ENCODE peak calls at places on chromosomes 7 and 10, in eight cellular contexts. One of them, this sample, is unnamed.

GRCh38 chr10:11654659-11655058 is 43.2 kb upstream of the USP6NL start:
- DNase-seq in suprapubic skin: no peak
- DNase-seq in prostate gland: no peak
- DNase-seq in PC-9: no peak
- DNase-seq in SK-N-SH: no peak
- DNase-seq in psoas muscle: no peak
- DNase-seq in uterus: no peak
- DNase-seq in CD8-positive, alpha-beta T cell: no peak
- DNase-seq in this sample: no peak

GRCh38 chr7:70131807-70132565 is 533.7 kb downstream of the AUTS2 start:
- DNase-seq in PC-9: no peak
- DNase-seq in uterus: no peak
- DNase-seq in prostate gland: no peak
- DNase-seq in CD8-positive, alpha-beta T cell: no peak
- DNase-seq in psoas muscle: no peak
- DNase-seq in SK-N-SH: no peak
- DNase-seq in suprapubic skin: no peak
- DNase-seq in this sample: no peak

GRCh38 chr7:144656960-144657359 is 178.9 kb downstream of the TPK1 start:
- DNase-seq in prostate gland: no peak
- DNase-seq in suprapubic skin: no peak
- DNase-seq in CD8-positive, alpha-beta T cell: no peak
- DNase-seq in SK-N-SH: no peak
- DNase-seq in psoas muscle: no peak
- DNase-seq in uterus: no peak
- DNase-seq in PC-9: no peak
- DNase-seq in this sample: no peak

GRCh38 chr7:109763611-109764010 is 1193.9 kb downstream of the DNAJB9 start:
- DNase-seq in prostate gland: no peak
- DNase-seq in SK-N-SH: no peak
- DNase-seq in suprapubic skin: no peak
- DNase-seq in PC-9: no peak
- DNase-seq in uterus: no peak
- DNase-seq in psoas muscle: no peak
- DNase-seq in CD8-positive, alpha-beta T cell: no peak
- DNase-seq in this sample: no peak

GRCh38 chr7:41030673-41031072 is 672.2 kb downstream of the INHBA start:
- DNase-seq in prostate gland: no peak
- DNase-seq in suprapubic skin: no peak
- DNase-seq in uterus: no peak
- DNase-seq in CD8-positive, alpha-beta T cell: no peak
- DNase-seq in SK-N-SH: no peak
- DNase-seq in PC-9: no peak
- DNase-seq in psoas muscle: no peak
- DNase-seq in this sample: no peak

GRCh38 chr10:95277614-95278013 is 13.2 kb downstream of the PDLIM1 start:
- DNase-seq in CD8-positive, alpha-beta T cell: no peak
- DNase-seq in SK-N-SH: no peak
- DNase-seq in uterus: no peak
- DNase-seq in psoas muscle: no peak
- DNase-seq in PC-9: no peak
- DNase-seq in suprapubic skin: no peak
- DNase-seq in prostate gland: no peak
- DNase-seq in this sample: no peak

GRCh38 chr7:66224171-66224773 is 19.1 kb downstream of the TPST1 start:
- DNase-seq in CD8-positive, alpha-beta T cell: no peak
- DNase-seq in PC-9: no peak
- DNase-seq in uterus: no peak
- DNase-seq in psoas muscle: no peak
- DNase-seq in suprapubic skin: no peak
- DNase-seq in SK-N-SH: no peak
- DNase-seq in prostate gland: no peak
- DNase-seq in this sample: no peak

GRCh38 chr10:103859161-103860141 is 4.1 kb upstream of the SH3PXD2A start:
- DNase-seq in CD8-positive, alpha-beta T cell: peak; percentile 32
- DNase-seq in psoas muscle: no peak
- DNase-seq in prostate gland: peak; percentile 67
- DNase-seq in suprapubic skin: no peak
- DNase-seq in uterus: peak; percentile 66
- DNase-seq in PC-9: no peak
- DNase-seq in SK-N-SH: peak; percentile 71
- DNase-seq in this sample: peak; percentile 73

GRCh38 chr7:64174328-64174727 is 32.7 kb upstream of the ZNF735 start:
- DNase-seq in suprapubic skin: no peak
- DNase-seq in PC-9: no peak
- DNase-seq in uterus: no peak
- DNase-seq in SK-N-SH: no peak
- DNase-seq in prostate gland: no peak
- DNase-seq in CD8-positive, alpha-beta T cell: no peak
- DNase-seq in psoas muscle: no peak
- DNase-seq in this sample: no peak

GRCh38 chr7:7433736-7434260 is 101.9 kb downstream of the COL28A1 start:
- DNase-seq in CD8-positive, alpha-beta T cell: no peak
- DNase-seq in psoas muscle: no peak
- DNase-seq in prostate gland: no peak
- DNase-seq in SK-N-SH: no peak
- DNase-seq in suprapubic skin: no peak
- DNase-seq in uterus: no peak
- DNase-seq in PC-9: no peak
- DNase-seq in this sample: no peak

GRCh38 chr7:51090411-51090810 is 226.2 kb downstream of the COBL start:
- DNase-seq in prostate gland: no peak
- DNase-seq in psoas muscle: no peak
- DNase-seq in PC-9: no peak
- DNase-seq in uterus: no peak
- DNase-seq in CD8-positive, alpha-beta T cell: no peak
- DNase-seq in SK-N-SH: no peak
- DNase-seq in suprapubic skin: no peak
- DNase-seq in this sample: no peak

GRCh38 chr10:20995123-20995978 is 98.2 kb upstream of the NEBL start:
- DNase-seq in prostate gland: no peak
- DNase-seq in suprapubic skin: no peak
- DNase-seq in CD8-positive, alpha-beta T cell: no peak
- DNase-seq in psoas muscle: no peak
- DNase-seq in PC-9: no peak
- DNase-seq in SK-N-SH: peak; percentile 57
- DNase-seq in uterus: no peak
- DNase-seq in this sample: no peak

GRCh38 chr7:106062521-106062931 is 49.6 kb downstream of the SYPL1 start:
- DNase-seq in CD8-positive, alpha-beta T cell: no peak
- DNase-seq in psoas muscle: no peak
- DNase-seq in PC-9: peak; percentile 82
- DNase-seq in SK-N-SH: no peak
- DNase-seq in prostate gland: no peak
- DNase-seq in uterus: no peak
- DNase-seq in suprapubic skin: no peak
- DNase-seq in this sample: no peak

GRCh38 chr10:74529205-74529604 is 297.2 kb upstream of the KAT6B start:
- DNase-seq in CD8-positive, alpha-beta T cell: no peak
- DNase-seq in suprapubic skin: no peak
- DNase-seq in prostate gland: no peak
- DNase-seq in uterus: no peak
- DNase-seq in psoas muscle: no peak
- DNase-seq in SK-N-SH: no peak
- DNase-seq in PC-9: no peak
- DNase-seq in this sample: no peak

GRCh38 chr7:2663121-2663886 is 24.7 kb upstream of the AMZ1 start:
- DNase-seq in psoas muscle: no peak
- DNase-seq in suprapubic skin: no peak
- DNase-seq in uterus: no peak
- DNase-seq in PC-9: no peak
- DNase-seq in prostate gland: no peak
- DNase-seq in SK-N-SH: peak; percentile 63
- DNase-seq in CD8-positive, alpha-beta T cell: no peak
- DNase-seq in this sample: no peak

GRCh38 chr7:142463401-142463850 is 205.6 kb upstream of the PRSS58 start:
- DNase-seq in CD8-positive, alpha-beta T cell: no peak
- DNase-seq in suprapubic skin: no peak
- DNase-seq in PC-9: no peak
- DNase-seq in uterus: no peak
- DNase-seq in prostate gland: no peak
- DNase-seq in psoas muscle: no peak
- DNase-seq in SK-N-SH: no peak
- DNase-seq in this sample: no peak

GRCh38 chr7:84187813-84188212 is 6.8 kb downstream of the SEMA3A start:
- DNase-seq in CD8-positive, alpha-beta T cell: no peak
- DNase-seq in prostate gland: no peak
- DNase-seq in psoas muscle: no peak
- DNase-seq in suprapubic skin: no peak
- DNase-seq in SK-N-SH: no peak
- DNase-seq in uterus: no peak
- DNase-seq in PC-9: peak; percentile 91
- DNase-seq in this sample: no peak

GRCh38 chr7:20784311-20785210 is 2.1 kb downstream of the SP8 start:
- DNase-seq in CD8-positive, alpha-beta T cell: no peak
- DNase-seq in PC-9: no peak
- DNase-seq in suprapubic skin: no peak
- DNase-seq in uterus: no peak
- DNase-seq in SK-N-SH: peak; percentile 62
- DNase-seq in psoas muscle: no peak
- DNase-seq in prostate gland: no peak
- DNase-seq in this sample: no peak

GRCh38 chr7:137074386-137075030 is 206.1 kb downstream of the CHRM2 start:
- DNase-seq in CD8-positive, alpha-beta T cell: no peak
- DNase-seq in prostate gland: no peak
- DNase-seq in uterus: no peak
- DNase-seq in PC-9: no peak
- DNase-seq in psoas muscle: no peak
- DNase-seq in SK-N-SH: no peak
- DNase-seq in suprapubic skin: no peak
- DNase-seq in this sample: no peak

DNA sequence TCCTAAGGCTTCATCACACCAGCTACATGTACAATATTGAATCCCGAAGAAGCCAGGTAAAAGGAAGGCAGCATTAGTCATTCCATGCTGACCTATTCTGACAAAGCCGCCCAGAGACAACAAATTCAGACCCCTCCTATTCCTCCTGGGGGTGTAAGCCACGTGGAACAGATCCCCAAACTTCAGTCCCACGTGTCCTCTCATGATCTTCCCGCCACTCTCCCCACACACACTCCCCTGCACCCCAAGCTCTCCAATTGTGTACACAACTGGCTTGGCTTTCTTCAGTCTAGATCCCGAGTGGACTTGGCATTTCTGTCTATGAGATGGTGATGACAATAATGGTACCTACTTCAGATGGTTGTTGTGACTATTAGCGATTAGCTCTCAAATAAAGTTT is 8.6 kb downstream of the PDE6C start:
- DNase-seq in suprapubic skin: no peak
- DNase-seq in PC-9: no peak
- DNase-seq in prostate gland: no peak
- DNase-seq in uterus: no peak
- DNase-seq in CD8-positive, alpha-beta T cell: no peak
- DNase-seq in SK-N-SH: no peak
- DNase-seq in psoas muscle: no peak
- DNase-seq in this sample: no peak
- H3K4me3 ChIP-seq in suprapubic skin: no peak overlapping the region
- H3K4me3 ChIP-seq in PC-9: no peak overlapping the region
- H3K4me3 ChIP-seq in prostate gland: no peak overlapping the region
- H3K4me3 ChIP-seq in uterus: no peak overlapping the region
- H3K4me3 ChIP-seq in CD8-positive, alpha-beta T cell: no peak overlapping the region
- H3K4me3 ChIP-seq in SK-N-SH: no peak overlapping the region
- H3K4me3 ChIP-seq in psoas muscle: no peak overlapping the region
- H3K4me3 ChIP-seq in this sample: no peak overlapping the region

DNA sequence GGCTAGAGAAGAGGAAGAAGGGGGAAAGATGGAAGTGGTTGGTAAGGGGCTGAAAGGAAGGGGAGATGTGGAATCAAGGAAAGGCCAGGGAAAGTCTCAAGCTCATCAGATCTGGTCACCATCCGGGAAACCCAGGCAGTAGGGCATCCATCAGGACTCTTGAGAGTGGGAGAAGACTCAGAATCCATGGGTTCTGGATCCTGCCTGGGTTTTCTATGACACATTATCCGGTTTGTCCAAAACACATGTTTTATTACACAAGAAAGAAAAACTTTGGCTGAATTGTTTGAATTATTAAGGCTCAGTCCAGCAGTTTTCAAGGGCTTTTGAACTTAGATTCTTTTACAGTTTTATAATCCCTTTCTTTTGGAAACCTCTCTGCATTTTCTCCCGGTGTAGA is 528.6 kb upstream of the MGMT start:
- DNase-seq in PC-9: no peak
- DNase-seq in uterus: no peak
- DNase-seq in SK-N-SH: no peak
- DNase-seq in prostate gland: no peak
- DNase-seq in CD8-positive, alpha-beta T cell: no peak
- DNase-seq in psoas muscle: no peak
- DNase-seq in suprapubic skin: no peak
- DNase-seq in this sample: no peak
- TF ChIP-seq CTCF in PC-9: no peak
- TF ChIP-seq CTCF in uterus: no peak
- TF ChIP-seq CTCF in SK-N-SH: no peak
- TF ChIP-seq CTCF in prostate gland: no peak
- TF ChIP-seq CTCF in CD8-positive, alpha-beta T cell: no peak
- TF ChIP-seq CTCF in psoas muscle: no peak
- TF ChIP-seq CTCF in suprapubic skin: no peak
- TF ChIP-seq CTCF in this sample: no peak

DNA sequence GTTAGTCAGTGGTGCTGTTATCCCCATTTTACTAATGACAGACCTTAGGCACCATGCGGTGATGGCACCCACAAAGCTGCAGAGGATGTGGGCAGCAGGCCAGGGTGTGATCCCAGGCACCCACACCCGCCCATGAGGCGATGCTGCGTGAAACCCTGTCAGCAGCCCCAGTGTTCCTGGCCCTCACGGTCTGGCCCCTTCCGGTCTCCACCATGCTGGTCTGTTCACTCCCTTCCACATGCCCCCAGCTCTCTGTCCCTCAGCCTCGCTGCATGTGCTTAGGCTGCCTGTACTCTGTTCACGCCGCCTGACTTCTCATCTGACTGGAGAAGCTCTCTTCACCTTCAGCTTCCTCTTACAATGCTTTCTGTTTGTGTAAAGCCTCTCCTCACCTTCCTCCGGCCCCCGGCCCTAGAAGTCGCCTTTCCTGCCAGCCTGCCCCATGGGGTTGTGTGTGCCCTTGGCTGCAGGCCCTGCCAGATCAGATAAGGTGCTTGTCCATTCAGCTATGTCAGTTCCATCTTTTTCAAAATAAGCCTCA is 17.6 kb upstream of the ORAI2 start:
- DNase-seq in CD8-positive, alpha-beta T cell: peak; percentile 50
- DNase-seq in uterus: no peak
- DNase-seq in SK-N-SH: peak; percentile 61
- DNase-seq in PC-9: no peak
- DNase-seq in suprapubic skin: no peak
- DNase-seq in prostate gland: no peak
- DNase-seq in psoas muscle: no peak
- DNase-seq in this sample: peak; percentile 38
- H3K4me1 ChIP-seq in CD8-positive, alpha-beta T cell: peaks cover 62% of the 10 kb centered on the region
- H3K4me1 ChIP-seq in uterus: no peaks in the 10 kb centered on the region
- H3K4me1 ChIP-seq in SK-N-SH: no peaks in the 10 kb centered on the region
- H3K4me1 ChIP-seq in PC-9: no peaks in the 10 kb centered on the region
- H3K4me1 ChIP-seq in suprapubic skin: no peaks in the 10 kb centered on the region
- H3K4me1 ChIP-seq in prostate gland: peaks cover 8% of the 10 kb centered on the region
- H3K4me1 ChIP-seq in psoas muscle: peaks cover 10% of the 10 kb centered on the region
- H3K4me1 ChIP-seq in this sample: no peaks in the 10 kb centered on the region

DNA sequence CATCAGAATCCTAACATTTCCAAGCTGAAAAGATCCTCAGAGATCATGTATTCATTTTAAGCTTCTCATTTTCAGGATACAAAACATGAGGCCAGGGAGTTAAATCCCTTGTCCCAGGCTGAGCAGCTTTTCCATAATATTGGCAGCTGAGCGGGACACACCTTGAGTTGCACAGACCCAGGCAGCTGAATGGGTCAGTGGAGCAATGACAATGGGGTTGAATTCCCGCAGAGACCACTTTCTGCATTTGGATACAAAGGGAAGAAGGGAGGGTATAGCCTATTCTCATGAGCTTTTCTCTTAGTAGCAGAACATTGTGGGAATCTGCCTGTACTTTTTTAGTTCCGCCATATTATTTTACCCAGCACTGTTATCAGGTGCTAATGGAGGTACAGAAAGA is 49.5 kb downstream of the PRR15 start:
- DNase-seq in PC-9: no peak
- DNase-seq in SK-N-SH: no peak
- DNase-seq in uterus: no peak
- DNase-seq in psoas muscle: no peak
- DNase-seq in prostate gland: no peak
- DNase-seq in suprapubic skin: no peak
- DNase-seq in CD8-positive, alpha-beta T cell: no peak
- DNase-seq in this sample: no peak
- H3K4me3 ChIP-seq in PC-9: no peak overlapping the region
- H3K4me3 ChIP-seq in SK-N-SH: no peak overlapping the region
- H3K4me3 ChIP-seq in uterus: no peak overlapping the region
- H3K4me3 ChIP-seq in psoas muscle: no peak overlapping the region
- H3K4me3 ChIP-seq in prostate gland: no peak overlapping the region
- H3K4me3 ChIP-seq in suprapubic skin: no peak overlapping the region
- H3K4me3 ChIP-seq in CD8-positive, alpha-beta T cell: no peak overlapping the region
- H3K4me3 ChIP-seq in this sample: no peak overlapping the region

This sample was measured in transverse colon.